ENCODE peak calls at places on chromosomes 13 and 19, in six cellular contexts. One of them, this sample, is unnamed.

GRCh38 chr19:45253396-45254027 is 2.4 kb downstream of the MARK4 start:
- DNase-seq in HCT116: no peak
- DNase-seq in PC-3: no peak
- DNase-seq in thoracic aorta: no peak
- DNase-seq in transverse colon: no peak
- DNase-seq in psoas muscle: no peak
- DNase-seq in this sample: no peak

GRCh38 chr19:44904426-44904994 is 1.1 kb upstream of the APOE start:
- DNase-seq in thoracic aorta: no peak
- DNase-seq in HCT116: no peak
- DNase-seq in psoas muscle: no peak
- DNase-seq in transverse colon: no peak
- DNase-seq in PC-3: no peak
- DNase-seq in this sample: peak; percentile 53

GRCh38 chr13:87234981-87235380 is 436.2 kb upstream of the SLITRK5 start:
- DNase-seq in transverse colon: no peak
- DNase-seq in thoracic aorta: no peak
- DNase-seq in HCT116: no peak
- DNase-seq in PC-3: peak; percentile 60
- DNase-seq in psoas muscle: no peak
- DNase-seq in this sample: no peak

GRCh38 chr19:18089726-18090125 is 3.0 kb upstream of the IL12RB1 start:
- DNase-seq in PC-3: no peak
- DNase-seq in psoas muscle: no peak
- DNase-seq in HCT116: no peak
- DNase-seq in thoracic aorta: no peak
- DNase-seq in transverse colon: no peak
- DNase-seq in this sample: no peak

GRCh38 chr13:39956036-39956435 is 300.6 kb downstream of the COG6 start:
- DNase-seq in PC-3: no peak
- DNase-seq in thoracic aorta: no peak
- DNase-seq in HCT116: no peak
- DNase-seq in transverse colon: no peak
- DNase-seq in psoas muscle: no peak
- DNase-seq in this sample: no peak

GRCh38 chr13:108508263-108508662 is 121.1 kb upstream of the MYO16 start:
- DNase-seq in transverse colon: no peak
- DNase-seq in PC-3: peak; percentile 15
- DNase-seq in HCT116: peak; percentile 16
- DNase-seq in thoracic aorta: no peak
- DNase-seq in psoas muscle: no peak
- DNase-seq in this sample: no peak

GRCh38 chr13:79880820-79881219 is 399.9 kb downstream of the NDFIP2 start:
- DNase-seq in psoas muscle: no peak
- DNase-seq in transverse colon: no peak
- DNase-seq in thoracic aorta: no peak
- DNase-seq in HCT116: no peak
- DNase-seq in PC-3: no peak
- DNase-seq in this sample: no peak

GRCh38 chr13:98327326-98328314 is 150.6 kb upstream of the RNF113B start:
- DNase-seq in transverse colon: no peak
- DNase-seq in psoas muscle: no peak
- DNase-seq in HCT116: no peak
- DNase-seq in thoracic aorta: no peak
- DNase-seq in PC-3: no peak
- DNase-seq in this sample: peak; percentile 92

GRCh38 chr19:42216653-42217521 is 590 bp downstream of the DEDD2 start:
- DNase-seq in thoracic aorta: no peak
- DNase-seq in transverse colon: peak; percentile 51
- DNase-seq in HCT116: no peak
- DNase-seq in PC-3: peak; percentile 15
- DNase-seq in psoas muscle: peak; percentile 45
- DNase-seq in this sample: peak; percentile 66

GRCh38 chr19:58218899-58219298 is 9.8 kb upstream of the ZNF544 start:
- DNase-seq in thoracic aorta: no peak
- DNase-seq in psoas muscle: no peak
- DNase-seq in HCT116: peak; percentile 40
- DNase-seq in PC-3: peak; percentile 40
- DNase-seq in transverse colon: no peak
- DNase-seq in this sample: peak; percentile 45

GRCh38 chr19:48735031-48735615 is 5.3 kb downstream of the RASIP1 start:
- DNase-seq in psoas muscle: no peak
- DNase-seq in thoracic aorta: no peak
- DNase-seq in transverse colon: peak; percentile 49
- DNase-seq in HCT116: no peak
- DNase-seq in PC-3: no peak
- DNase-seq in this sample: peak; percentile 29

GRCh38 chr19:58558066-58558622 is at the start of gene UBE2M:
- DNase-seq in psoas muscle: peak; percentile 62
- DNase-seq in transverse colon: peak; percentile 66
- DNase-seq in HCT116: no peak
- DNase-seq in PC-3: no peak
- DNase-seq in thoracic aorta: no peak
- DNase-seq in this sample: peak; percentile 77

GRCh38 chr13:25881946-25882574 is 169.8 kb downstream of the SHISA2 start:
- DNase-seq in PC-3: no peak
- DNase-seq in thoracic aorta: no peak
- DNase-seq in HCT116: no peak
- DNase-seq in transverse colon: no peak
- DNase-seq in psoas muscle: no peak
- DNase-seq in this sample: peak; percentile 85

GRCh38 chr13:42720116-42720857 is 61.1 kb upstream of the FAM216B start:
- DNase-seq in HCT116: peak; percentile 60
- DNase-seq in PC-3: peak; percentile 90
- DNase-seq in thoracic aorta: no peak
- DNase-seq in psoas muscle: no peak
- DNase-seq in transverse colon: peak; percentile 55
- DNase-seq in this sample: no peak

GRCh38 chr13:113616991-113617749 is 32.6 kb downstream of the TFDP1 start:
- DNase-seq in psoas muscle: no peak
- DNase-seq in HCT116: no peak
- DNase-seq in transverse colon: no peak
- DNase-seq in PC-3: no peak
- DNase-seq in thoracic aorta: no peak
- DNase-seq in this sample: peak; percentile 33

GRCh38 chr13:43484432-43485225 is 302.1 kb downstream of the ENOX1 start:
- DNase-seq in thoracic aorta: no peak
- DNase-seq in PC-3: no peak
- DNase-seq in HCT116: no peak
- DNase-seq in transverse colon: no peak
- DNase-seq in psoas muscle: no peak
- DNase-seq in this sample: no peak

GRCh38 chr13:39327080-39327479 is 275.9 kb downstream of the LHFPL6 start:
- DNase-seq in thoracic aorta: no peak
- DNase-seq in HCT116: no peak
- DNase-seq in PC-3: no peak
- DNase-seq in transverse colon: no peak
- DNase-seq in psoas muscle: no peak
- DNase-seq in this sample: no peak

GRCh38 chr13:95573226-95573625 is 20.7 kb downstream of the CLDN10 start:
- DNase-seq in thoracic aorta: no peak
- DNase-seq in transverse colon: no peak
- DNase-seq in PC-3: peak; percentile 59
- DNase-seq in HCT116: no peak
- DNase-seq in psoas muscle: no peak
- DNase-seq in this sample: peak; percentile 69

GRCh38 chr19:939922-940321 is 14.1 kb downstream of the ARID3A start:
- DNase-seq in transverse colon: no peak
- DNase-seq in thoracic aorta: no peak
- DNase-seq in HCT116: no peak
- DNase-seq in PC-3: no peak
- DNase-seq in psoas muscle: no peak
- DNase-seq in this sample: no peak

GRCh38 chr19:942133-942645 is 16.4 kb downstream of the ARID3A start:
- DNase-seq in thoracic aorta: no peak
- DNase-seq in HCT116: no peak
- DNase-seq in PC-3: no peak
- DNase-seq in psoas muscle: no peak
- DNase-seq in transverse colon: no peak
- DNase-seq in this sample: no peak

GRCh38 chr19:940591-941291 is 14.9 kb downstream of the ARID3A start:
- DNase-seq in transverse colon: peak; percentile 86
- DNase-seq in psoas muscle: peak; percentile 75
- DNase-seq in PC-3: peak; percentile 66
- DNase-seq in HCT116: no peak
- DNase-seq in thoracic aorta: peak; percentile 57
- DNase-seq in this sample: no peak

GRCh38 chr19:939439-939838 is 13.6 kb downstream of the ARID3A start:
- DNase-seq in psoas muscle: no peak
- DNase-seq in transverse colon: no peak
- DNase-seq in thoracic aorta: no peak
- DNase-seq in PC-3: no peak
- DNase-seq in HCT116: no peak
- DNase-seq in this sample: no peak

GRCh38 chr19:941292-942132 is 15.7 kb downstream of the ARID3A start:
- DNase-seq in HCT116: no peak
- DNase-seq in PC-3: no peak
- DNase-seq in thoracic aorta: no peak
- DNase-seq in transverse colon: no peak
- DNase-seq in psoas muscle: no peak
- DNase-seq in this sample: no peak
- H3K4me3 ChIP-seq in HCT116: peak overlapping the region; percentile 54
- H3K4me3 ChIP-seq in PC-3: peak overlapping the region; percentile 64
- H3K4me3 ChIP-seq in thoracic aorta: peak overlapping the region; percentile 64
- H3K4me3 ChIP-seq in transverse colon: peak overlapping the region; percentile 21
- H3K4me3 ChIP-seq in psoas muscle: peak overlapping the region; percentile 58
- H3K4me3 ChIP-seq in this sample: no peak overlapping the region

DNA sequence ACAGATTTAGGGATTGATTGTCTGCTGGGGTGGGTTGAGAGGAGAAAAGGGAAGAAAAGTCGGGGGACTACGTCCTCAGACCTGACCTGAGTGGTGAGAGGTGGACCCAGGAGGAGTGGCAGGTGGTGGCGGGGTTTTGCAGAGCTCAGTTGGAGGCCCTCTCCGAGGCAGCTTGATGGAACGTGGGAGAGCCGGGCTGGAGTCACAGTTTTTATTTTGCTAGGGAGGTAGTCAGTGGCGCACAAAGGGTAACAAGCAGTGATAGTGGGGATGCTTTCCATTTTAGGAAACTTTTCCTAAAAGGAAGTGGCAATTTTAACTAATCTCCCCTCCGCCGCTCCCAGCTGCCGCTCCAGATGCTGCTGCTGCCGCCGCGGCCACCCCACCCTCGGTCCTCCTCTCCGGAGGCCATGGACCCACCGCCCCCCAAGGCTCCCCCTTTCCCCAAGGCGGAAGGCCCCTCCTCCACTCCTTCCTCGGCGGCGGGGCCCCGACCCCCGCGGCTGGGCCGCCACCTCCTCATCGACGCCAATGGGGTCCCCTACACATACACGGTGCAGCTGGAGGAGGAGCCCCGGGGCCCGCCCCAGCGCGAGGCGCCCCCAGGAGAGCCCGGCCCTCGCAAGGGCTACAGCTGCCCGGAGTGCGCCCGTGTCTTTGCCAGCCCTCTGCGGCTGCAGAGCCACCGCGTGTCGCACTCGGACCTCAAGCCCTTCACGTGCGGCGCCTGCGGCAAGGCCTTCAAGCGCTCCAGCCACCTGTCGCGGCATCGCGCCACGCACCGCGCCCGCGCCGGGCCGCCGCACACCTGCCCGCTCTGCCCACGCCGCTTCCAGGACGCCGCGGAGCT is 1.1 kb upstream of the ZNF581 start:
- DNase-seq in HCT116: no peak
- DNase-seq in psoas muscle: no peak
- DNase-seq in PC-3: peak; percentile 51
- DNase-seq in thoracic aorta: no peak
- DNase-seq in transverse colon: peak; percentile 51
- DNase-seq in this sample: no peak
- H3K36me3 ChIP-seq in HCT116: peaks cover 10% of the 10 kb centered on the region
- H3K36me3 ChIP-seq in psoas muscle: peaks cover 16% of the 10 kb centered on the region
- H3K36me3 ChIP-seq in PC-3: peaks cover 14% of the 10 kb centered on the region
- H3K36me3 ChIP-seq in thoracic aorta: peaks cover 10% of the 10 kb centered on the region
- H3K36me3 ChIP-seq in transverse colon: no peaks in the 10 kb centered on the region
- H3K36me3 ChIP-seq in this sample: peaks cover 25% of the 10 kb centered on the region

GRCh38 chr19:5967994-5968430 is 9.9 kb downstream of the RANBP3 start:
- DNase-seq in PC-3: peak; percentile 81
- DNase-seq in thoracic aorta: no peak
- DNase-seq in transverse colon: peak; percentile 69
- DNase-seq in HCT116: peak; percentile 50
- DNase-seq in psoas muscle: peak; percentile 46
- DNase-seq in this sample: peak; percentile 79

GRCh38 chr19:5967571-5967970 is 10.4 kb downstream of the RANBP3 start:
- DNase-seq in psoas muscle: no peak
- DNase-seq in thoracic aorta: no peak
- DNase-seq in transverse colon: no peak
- DNase-seq in PC-3: no peak
- DNase-seq in HCT116: no peak
- DNase-seq in this sample: no peak

GRCh38 chr19:5969476-5969875 is 8.5 kb downstream of the RANBP3 start:
- DNase-seq in thoracic aorta: no peak
- DNase-seq in transverse colon: no peak
- DNase-seq in HCT116: no peak
- DNase-seq in psoas muscle: no peak
- DNase-seq in PC-3: no peak
- DNase-seq in this sample: no peak

GRCh38 chr19:5966941-5967340 is 11.0 kb downstream of the RANBP3 start:
- DNase-seq in psoas muscle: no peak
- DNase-seq in HCT116: no peak
- DNase-seq in thoracic aorta: no peak
- DNase-seq in PC-3: no peak
- DNase-seq in transverse colon: no peak
- DNase-seq in this sample: no peak

GRCh38 chr19:5968431-5969373 is 9.2 kb downstream of the RANBP3 start:
- DNase-seq in thoracic aorta: no peak
- DNase-seq in psoas muscle: no peak
- DNase-seq in HCT116: no peak
- DNase-seq in PC-3: no peak
- DNase-seq in transverse colon: no peak
- DNase-seq in this sample: no peak
- H3K4me1 ChIP-seq in thoracic aorta: peaks cover 32% of the 10 kb centered on the region
- H3K4me1 ChIP-seq in psoas muscle: peaks cover 60% of the 10 kb centered on the region
- H3K4me1 ChIP-seq in HCT116: no peaks in the 10 kb centered on the region
- H3K4me1 ChIP-seq in PC-3: no peaks in the 10 kb centered on the region
- H3K4me1 ChIP-seq in transverse colon: peaks cover 43% of the 10 kb centered on the region
- H3K4me1 ChIP-seq in this sample: peaks cover 8% of the 10 kb centered on the region

DNA sequence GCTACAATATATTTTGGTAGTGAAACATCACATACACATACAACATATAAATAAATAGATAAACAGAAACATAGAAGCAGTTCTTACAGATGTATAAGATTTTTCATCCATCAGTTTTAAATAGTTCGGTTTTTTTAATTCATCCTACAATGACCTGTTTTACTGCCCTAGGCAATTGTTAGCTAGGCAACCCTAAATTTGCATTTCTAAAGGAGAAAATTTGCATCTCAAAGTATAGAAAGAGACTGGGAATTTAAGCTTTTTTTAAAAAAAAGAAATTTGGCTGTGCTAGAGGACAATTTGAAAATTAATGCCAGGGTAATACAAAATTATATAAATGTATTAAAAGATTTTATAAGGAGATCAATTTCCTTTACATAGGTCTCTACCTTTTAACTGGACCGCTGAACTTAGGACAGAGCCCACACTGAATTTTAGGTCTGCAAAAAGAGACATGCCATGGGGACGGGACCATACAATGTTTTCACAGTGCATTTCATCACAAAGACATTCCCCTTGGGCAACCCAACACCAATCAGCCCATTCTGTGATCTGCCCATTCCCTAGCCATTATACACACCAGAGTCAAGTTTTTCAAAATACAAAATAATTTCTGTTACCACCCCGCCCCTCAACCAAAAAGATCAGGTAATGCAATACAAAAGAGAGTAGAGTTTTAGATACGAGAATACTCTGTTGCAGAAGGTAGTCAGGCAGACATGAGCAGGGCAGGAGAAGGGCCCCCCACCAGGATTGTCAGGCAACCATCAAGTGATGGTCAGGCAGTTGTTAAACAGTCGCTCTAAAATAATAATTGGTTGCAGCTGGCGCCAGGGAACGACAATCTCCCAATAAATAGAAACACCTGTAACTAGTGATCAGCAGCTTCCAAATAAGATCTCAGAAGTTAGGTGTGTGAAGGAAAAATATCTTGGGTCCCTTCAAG is 299.8 kb upstream of the SGCG start:
- DNase-seq in transverse colon: no peak
- DNase-seq in psoas muscle: no peak
- DNase-seq in HCT116: no peak
- DNase-seq in PC-3: no peak
- DNase-seq in thoracic aorta: no peak
- DNase-seq in this sample: peak; percentile 91
- H3K4me3 ChIP-seq in transverse colon: no peak overlapping the region
- H3K4me3 ChIP-seq in psoas muscle: no peak overlapping the region
- H3K4me3 ChIP-seq in HCT116: no peak overlapping the region
- H3K4me3 ChIP-seq in PC-3: no peak overlapping the region
- H3K4me3 ChIP-seq in thoracic aorta: no peak overlapping the region
- H3K4me3 ChIP-seq in this sample: peak overlapping the region; percentile 5